ENCODE peak calls at places on chromosome 17, in five cellular contexts. C is tibial artery; O is OCI-LY7; N is transverse colon; Y is CD8-positive, alpha-beta T cell. S is an unnamed sample. For H3K36me3, the result is how much of the 10 kb centered on the place peaks cover.

GRCh38 chr17:78563189-78564145 is 13.7 kb downstream of the DNAH17 start:
- DNase-seq in C (peak), O (no peak), N (no peak), Y (no peak), S (no peak)

GRCh38 chr17:76159157-76159556 is 18.1 kb upstream of the FOXJ1 start:
- DNase-seq in C (no peak), O (no peak), N (no peak), Y (no peak), S (no peak)

GRCh38 chr17:71434716-71435115 is 686.1 kb upstream of the SOX9 start:
- DNase-seq in C (no peak), O (no peak), N (no peak), Y (no peak), S (no peak)

GRCh38 chr17:74369221-74369620 is 1.9 kb downstream of the GPR142 start:
- DNase-seq in C (peak), O (peak), N (peak), Y (peak), S (no peak)

GRCh38 chr17:11705111-11705510 is 106.8 kb downstream of the DNAH9 start:
- DNase-seq in C (no peak), O (no peak), N (peak), Y (no peak), S (no peak)

GRCh38 chr17:59443106-59443505 is 111.7 kb downstream of the YPEL2 start:
- DNase-seq in C (no peak), O (no peak), N (no peak), Y (no peak), S (no peak)

GRCh38 chr17:55163408-55163807 is 101.4 kb upstream of the HLF start:
- DNase-seq in C (no peak), O (peak), N (no peak), Y (no peak), S (no peak)

GRCh38 chr17:76572201-76572910 is 13.3 kb downstream of the ST6GALNAC2 start:
- DNase-seq in C (no peak), O (no peak), N (no peak), Y (no peak), S (no peak)

GRCh38 chr17:5662409-5663150 is 78.3 kb upstream of the NLRP1 start:
- DNase-seq in C (no peak), O (no peak), N (no peak), Y (no peak), S (no peak)

GRCh38 chr17:76865174-76865573 is 3.0 kb upstream of the MGAT5B start:
- DNase-seq in C (no peak), O (no peak), N (no peak), Y (no peak), S (no peak)

GRCh38 chr17:39194089-39194984 is 3.1 kb downstream of the CACNB1 start:
- DNase-seq in C (peak), O (no peak), N (peak), Y (no peak), S (no peak)

GRCh38 chr17:45997624-45998023 is 1.4 kb upstream of the STH start:
- DNase-seq in C (no peak), O (no peak), N (no peak), Y (no peak), S (no peak)

GRCh38 chr17:5557485-5557884 is 26.8 kb downstream of the NLRP1 start:
- DNase-seq in C (no peak), O (no peak), N (no peak), Y (no peak), S (no peak)

DNA sequence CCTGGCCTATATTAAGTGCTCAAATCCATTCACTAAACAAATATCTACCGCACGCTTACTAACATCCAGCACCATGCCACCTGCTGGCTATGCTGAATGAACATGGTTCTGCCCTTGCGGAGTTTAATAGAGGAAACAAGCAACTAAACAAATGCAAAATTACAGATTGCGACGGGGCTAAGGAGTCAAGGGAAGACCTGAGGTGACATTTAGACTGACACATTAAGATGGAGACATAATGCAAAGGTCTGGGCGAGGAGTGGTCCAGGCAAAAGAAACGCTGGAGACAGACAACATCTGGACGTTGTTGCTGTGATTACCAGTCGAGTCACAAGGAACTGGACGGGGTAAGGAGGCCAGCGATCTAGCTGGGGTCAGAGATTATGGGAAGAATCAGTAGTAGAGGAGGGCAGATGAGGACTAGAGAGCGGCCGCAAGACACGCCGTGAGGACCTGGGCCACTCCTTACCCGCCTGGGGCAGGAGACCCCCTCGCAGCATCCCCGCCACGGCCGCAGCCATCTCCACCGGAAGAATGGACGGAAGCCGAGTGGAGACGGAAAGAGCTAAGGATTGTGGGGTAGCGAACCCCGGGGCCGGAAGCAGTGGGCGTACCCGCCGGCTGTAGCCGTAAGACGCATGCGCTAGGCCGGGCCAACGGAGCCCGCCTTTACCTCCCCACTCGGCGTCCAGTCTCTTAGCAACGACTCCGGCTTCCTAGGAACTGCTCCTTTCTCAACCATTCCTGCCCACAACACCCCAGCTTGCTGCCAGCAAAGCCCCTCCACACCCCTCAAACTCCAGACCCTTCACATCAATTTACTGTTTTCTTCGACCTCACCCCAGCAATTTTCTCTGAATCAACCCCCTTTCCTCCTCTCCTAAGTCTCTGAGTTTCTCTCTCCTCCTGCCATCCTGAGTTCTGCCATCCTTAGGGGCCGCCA is at the start of the genes LRRC46 and MRPL10:
- DNase-seq in C (peak), O (peak), N (peak), Y (peak), S (peak)
- TF ChIP-seq CTCF in C (no peak), O (peak), N (peak), Y (peak), S (peak)

GRCh38 chr17:32481193-32481592 is 5.6 kb upstream of the CDK5R1 start:
- DNase-seq in C (no peak), O (no peak), N (no peak), Y (no peak), S (no peak)

GRCh38 chr17:32484041-32484461 is 2.7 kb upstream of the CDK5R1 start:
- DNase-seq in C (no peak), O (no peak), N (no peak), Y (no peak), S (no peak)

GRCh38 chr17:32484628-32485027 is 2.2 kb upstream of the CDK5R1 start:
- DNase-seq in C (no peak), O (no peak), N (no peak), Y (no peak), S (no peak)

GRCh38 chr17:32483451-32484019 is 3.3 kb upstream of the CDK5R1 start:
- DNase-seq in C (peak), O (peak), N (no peak), Y (peak), S (peak)

GRCh38 chr17:32482568-32483320 is 4.0 kb upstream of the CDK5R1 start:
- DNase-seq in C (no peak), O (peak), N (no peak), Y (no peak), S (no peak)
- H3K36me3 ChIP-seq in C (under half), O (half or more), N (under half), Y (under half), S (under half)

GRCh38 chr17:67868176-67868575 is 42.9 kb downstream of the BPTF start:
- DNase-seq in C (no peak), O (no peak), N (no peak), Y (no peak), S (no peak)

GRCh38 chr17:67863624-67864247 is 38.4 kb downstream of the BPTF start:
- DNase-seq in C (no peak), O (no peak), N (no peak), Y (no peak), S (no peak)

GRCh38 chr17:67867591-67867990 is 42.3 kb downstream of the BPTF start:
- DNase-seq in C (no peak), O (no peak), N (no peak), Y (peak), S (no peak)

GRCh38 chr17:67865438-67865837 is 40.1 kb downstream of the BPTF start:
- DNase-seq in C (no peak), O (no peak), N (no peak), Y (no peak), S (no peak)

DNA sequence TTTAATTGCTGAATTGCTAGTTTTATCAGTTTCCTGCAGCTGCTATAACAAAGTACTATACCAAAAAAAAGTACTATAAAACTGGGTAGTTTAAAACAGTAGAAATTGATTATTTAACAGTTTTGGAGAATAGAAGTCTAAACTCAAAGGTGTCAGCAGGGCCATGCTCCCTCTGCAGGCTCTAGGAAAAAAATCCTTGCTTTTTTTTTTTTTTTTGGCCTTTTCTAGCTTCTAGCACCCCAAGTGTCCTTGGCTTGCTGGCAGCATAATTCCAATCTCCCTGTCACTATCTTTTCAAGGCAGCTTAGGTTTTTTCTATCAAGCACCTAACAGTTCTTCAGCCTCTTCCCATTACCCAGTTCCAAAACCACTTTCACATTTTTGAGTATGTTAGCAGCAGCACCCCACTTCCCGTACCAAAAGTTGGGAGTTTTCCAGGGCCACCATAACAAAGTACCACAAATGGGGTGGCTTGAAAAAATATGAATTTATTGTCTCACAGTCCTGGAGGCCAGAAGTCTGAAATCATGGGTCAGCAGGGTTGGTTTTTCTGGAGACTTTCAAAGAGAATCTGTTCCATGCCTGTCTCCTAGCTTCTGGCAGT is 37.4 kb downstream of the BPTF start:
- DNase-seq in C (no peak), O (no peak), N (no peak), Y (no peak), S (no peak)
- TF ChIP-seq CTCF in C (no peak), O (peak), N (peak), Y (peak), S (peak)

DNA sequence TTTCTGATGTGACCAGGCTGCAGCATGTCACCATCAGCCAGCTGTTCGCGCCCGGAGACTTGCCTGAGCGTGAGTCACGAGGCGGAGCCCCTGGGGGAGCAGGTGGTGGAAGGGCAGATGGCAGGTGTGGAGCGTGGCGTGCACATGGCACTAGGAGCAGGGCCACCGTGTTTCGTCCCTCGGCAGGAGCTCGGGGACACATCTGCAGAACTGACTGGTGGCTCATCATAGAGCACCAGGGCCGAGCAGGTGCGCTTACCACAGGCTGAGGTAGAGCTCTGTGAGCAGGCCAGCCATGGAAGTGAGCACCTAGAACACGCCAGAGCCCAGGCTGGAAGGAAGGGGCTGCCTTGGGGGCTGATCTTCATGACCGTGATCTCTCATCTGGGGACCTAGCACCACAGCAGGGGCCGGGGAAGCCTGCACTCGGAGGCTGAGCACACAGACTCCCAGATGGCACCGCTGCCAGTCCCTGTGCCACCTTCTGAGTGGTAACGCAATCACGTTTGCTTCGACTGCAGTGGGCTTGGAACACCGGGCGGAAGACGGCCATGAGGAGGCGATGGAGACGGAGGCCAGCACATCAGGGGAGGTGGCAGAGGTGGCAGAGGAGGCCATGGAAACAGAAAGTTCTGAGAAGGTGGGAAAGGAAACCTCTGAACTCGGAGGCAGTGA is 61.8 kb upstream of the ENDOV start:
- DNase-seq in C (peak), O (no peak), N (no peak), Y (no peak), S (no peak)
- H3K36me3 ChIP-seq in C (half or more), O (under half), N (half or more), Y (half or more), S (half or more)

DNA sequence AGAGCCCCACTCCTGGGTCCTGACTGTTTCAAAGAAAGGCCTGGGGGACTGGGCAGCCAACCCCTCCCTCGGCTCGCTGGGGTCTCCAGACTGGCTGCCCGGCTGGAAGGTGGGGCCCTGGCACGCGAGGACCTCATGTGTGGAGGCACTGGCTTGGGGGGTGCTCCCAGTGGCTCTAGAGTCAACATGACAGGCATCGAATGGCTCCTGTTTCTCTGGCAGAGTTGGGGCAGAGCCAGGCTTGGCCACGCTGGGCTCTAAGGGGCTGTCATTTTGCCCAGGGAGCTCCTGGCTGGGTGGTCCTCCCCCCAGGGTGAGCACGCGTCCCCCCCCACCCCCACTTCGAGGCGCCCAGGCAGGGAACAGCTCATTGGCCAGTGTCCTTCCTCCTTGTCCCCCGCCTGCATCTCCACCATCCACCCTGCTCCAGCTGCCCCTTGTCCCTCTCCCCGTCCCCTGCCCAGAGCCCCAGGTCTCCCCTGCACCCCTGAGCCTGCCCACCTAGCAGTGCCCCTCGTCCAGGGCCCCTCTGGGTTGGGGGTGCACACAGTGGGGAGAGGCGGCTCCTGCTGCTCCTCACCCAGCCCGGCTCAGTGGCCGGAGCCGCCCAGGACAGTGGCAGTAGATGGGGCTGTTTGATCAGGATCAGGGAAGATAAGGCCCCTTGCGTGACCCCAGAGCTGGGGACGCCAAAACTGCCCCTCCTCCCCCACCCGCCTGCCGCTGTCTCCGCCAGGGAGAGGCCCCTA is 2.7 kb downstream of the GCGR start:
- DNase-seq in C (no peak), O (no peak), N (no peak), Y (no peak), S (no peak)
- TF ChIP-seq CTCF in C (no peak), O (no peak), N (no peak), Y (no peak), S (no peak)